ENCODE peak calls at places on chromosomes 2 and 18, in nine cellular contexts. M, R, D, V, L, Q, P, J and E are unnamed samples.

GRCh38 chr2:219174146-219174545 is 2.6 kb downstream of the CNPPD1 start:
- DNase-seq in M (no peak), R (no peak), D (no peak), V (no peak), L (no peak), Q (no peak), P (no peak), J (no peak), E (no peak)

GRCh38 chr2:109451671-109452070 is 162.1 kb downstream of the SEPTIN10 start:
- DNase-seq in M (no peak), R (no peak), D (no peak), V (no peak), L (no peak), Q (no peak), P (no peak), J (no peak), E (no peak)

GRCh38 chr2:126778561-126779285 is 120.0 kb upstream of the TEX51 start:
- DNase-seq in M (no peak), R (no peak), D (no peak), V (no peak), L (peak), Q (no peak), P (no peak), J (no peak), E (no peak)

GRCh38 chr2:71679481-71679880 is 226.1 kb downstream of the DYSF start:
- DNase-seq in M (no peak), R (no peak), D (no peak), V (peak), L (no peak), Q (no peak), P (no peak), J (no peak), E (no peak)

GRCh38 chr2:1835581-1836201 is 91.4 kb upstream of the PXDN start:
- DNase-seq in M (no peak), R (no peak), D (no peak), V (no peak), L (peak), Q (peak), P (no peak), J (no peak), E (no peak)

GRCh38 chr18:37449618-37450017 is 116.0 kb downstream of the CELF4 start:
- DNase-seq in M (no peak), R (no peak), D (no peak), V (no peak), L (no peak), Q (no peak), P (no peak), J (no peak), E (no peak)

GRCh38 chr2:39837856-39838453 is 58.9 kb upstream of the THUMPD2 start:
- DNase-seq in M (peak), R (peak), D (peak), V (no peak), L (no peak), Q (peak), P (no peak), J (peak), E (peak)

GRCh38 chr2:159034728-159035127 is 66.3 kb downstream of the TANC1 start:
- DNase-seq in M (no peak), R (no peak), D (no peak), V (no peak), L (no peak), Q (no peak), P (no peak), J (no peak), E (no peak)

GRCh38 chr18:56538756-56539155 is 99.6 kb downstream of the TXNL1 start:
- DNase-seq in M (no peak), R (peak), D (no peak), V (no peak), L (no peak), Q (no peak), P (no peak), J (no peak), E (no peak)

GRCh38 chr2:237319887-237320286 is 94.1 kb downstream of the COL6A3 start:
- DNase-seq in M (no peak), R (peak), D (no peak), V (no peak), L (no peak), Q (no peak), P (no peak), J (no peak), E (no peak)

GRCh38 chr18:77162580-77162979 is 30.0 kb upstream of the MBP start:
- DNase-seq in M (peak), R (peak), D (no peak), V (no peak), L (no peak), Q (no peak), P (no peak), J (no peak), E (no peak)

GRCh38 chr2:38218583-38218982 is 142.6 kb upstream of the CYP1B1 start:
- DNase-seq in M (no peak), R (no peak), D (no peak), V (no peak), L (no peak), Q (no peak), P (no peak), J (peak), E (no peak)

GRCh38 chr2:70344195-70344594 is 42.3 kb upstream of the FAM136A start:
- DNase-seq in M (peak), R (peak), D (no peak), V (no peak), L (no peak), Q (no peak), P (no peak), J (no peak), E (no peak)

GRCh38 chr2:73931531-73932500 is 5.1 kb downstream of the DGUOK start:
- DNase-seq in M (peak), R (peak), D (no peak), V (no peak), L (no peak), Q (no peak), P (no peak), J (peak), E (no peak)

GRCh38 chr2:229376866-229377265 is 105.8 kb upstream of the PID1 start:
- DNase-seq in M (peak), R (peak), D (no peak), V (no peak), L (no peak), Q (no peak), P (no peak), J (no peak), E (no peak)

GRCh38 chr2:190468814-190469569 is 60.8 kb downstream of the MFSD6 start:
- DNase-seq in M (peak), R (peak), D (peak), V (no peak), L (peak), Q (peak), P (peak), J (peak), E (peak)

GRCh38 chr2:26299488-26300092 is 46.4 kb upstream of the SELENOI start:
- DNase-seq in M (peak), R (peak), D (no peak), V (no peak), L (peak), Q (peak), P (peak), J (peak), E (no peak)

GRCh38 chr18:47817017-47817911 is 113.2 kb downstream of the SMAD2 start:
- DNase-seq in M (no peak), R (peak), D (no peak), V (no peak), L (no peak), Q (no peak), P (no peak), J (peak), E (no peak)
- H3K4me3 ChIP-seq in M (no peak), R (no peak), D (no peak), V (no peak), L (no peak), Q (no peak), P (peak), J (peak), E (no peak)

DNA sequence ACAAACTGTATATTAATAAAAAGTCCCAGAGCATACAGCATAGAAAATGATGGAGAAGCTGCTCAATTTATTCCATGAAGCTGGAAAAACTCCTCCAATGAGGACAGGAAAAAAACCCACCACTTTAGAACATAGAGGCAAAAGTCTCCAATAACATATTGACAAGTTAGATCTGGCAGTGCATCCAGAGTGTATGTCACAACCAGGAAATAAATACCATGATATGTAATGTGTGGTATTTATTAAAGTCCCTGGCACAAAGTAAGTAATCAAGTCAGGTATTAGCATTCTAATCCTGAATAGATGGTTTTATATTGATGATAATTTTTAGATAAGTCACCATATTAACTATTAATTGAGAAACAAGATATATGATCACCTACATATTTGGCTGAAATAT is 427.3 kb upstream of the HS6ST1 start:
- DNase-seq in M (peak), R (no peak), D (no peak), V (no peak), L (no peak), Q (no peak), P (no peak), J (no peak), E (no peak)
- H3K4me3 ChIP-seq in M (no peak), R (no peak), D (no peak), V (no peak), L (no peak), Q (no peak), P (no peak), J (no peak), E (no peak)

GRCh38 chr18:48786621-48787522 is 163.9 kb downstream of the SMAD7 start:
- DNase-seq in M (no peak), R (no peak), D (no peak), V (peak), L (no peak), Q (no peak), P (peak), J (no peak), E (no peak)

GRCh38 chr18:48785686-48786470 is 164.9 kb downstream of the SMAD7 start:
- DNase-seq in M (no peak), R (no peak), D (no peak), V (peak), L (no peak), Q (no peak), P (peak), J (no peak), E (no peak)

GRCh38 chr18:48783616-48784520 is 166.9 kb downstream of the SMAD7 start:
- DNase-seq in M (no peak), R (no peak), D (no peak), V (peak), L (no peak), Q (no peak), P (no peak), J (no peak), E (no peak)

GRCh38 chr18:48784654-48785053 is 166.1 kb downstream of the SMAD7 start:
- DNase-seq in M (no peak), R (no peak), D (no peak), V (peak), L (no peak), Q (no peak), P (no peak), J (no peak), E (no peak)

DNA sequence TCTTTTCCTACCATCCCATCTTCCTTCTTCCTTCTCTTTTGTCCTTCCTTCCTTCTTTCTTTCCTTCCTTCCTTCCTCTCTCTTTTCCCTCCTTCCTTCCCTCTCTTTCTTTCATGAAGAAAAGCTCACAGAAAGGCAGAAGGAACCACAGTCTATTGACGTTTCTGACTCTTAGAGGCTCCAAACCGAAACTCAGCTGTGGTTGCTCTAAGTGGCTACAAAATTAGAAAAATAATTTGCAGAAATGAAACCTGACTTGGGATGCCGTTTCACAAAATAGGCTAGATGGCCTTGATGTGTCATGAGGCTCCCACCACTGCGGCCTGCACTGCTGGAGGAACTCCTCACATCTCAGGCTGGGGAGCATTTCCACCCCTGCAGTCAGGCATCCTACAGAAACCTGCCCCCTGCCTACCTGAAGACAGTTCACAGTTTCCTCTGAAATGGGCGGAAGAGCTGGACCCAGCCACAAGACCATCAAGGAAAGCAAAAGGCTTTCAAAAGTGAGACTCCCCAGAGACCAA is 165.6 kb downstream of the SMAD7 start:
- DNase-seq in M (no peak), R (no peak), D (no peak), V (peak), L (peak), Q (no peak), P (no peak), J (no peak), E (no peak)
- H3K4me3 ChIP-seq in M (no peak), R (no peak), D (no peak), V (no peak), L (no peak), Q (no peak), P (no peak), J (no peak), E (no peak)

GRCh38 chr18:78979682-78980278 is at the start of gene SALL3:
- DNase-seq in M (no peak), R (no peak), D (no peak), V (no peak), L (no peak), Q (no peak), P (no peak), J (no peak), E (no peak)
- H3K4me3 ChIP-seq in M (no peak), R (no peak), D (no peak), V (peak), L (no peak), Q (no peak), P (no peak), J (no peak), E (no peak)

DNA sequence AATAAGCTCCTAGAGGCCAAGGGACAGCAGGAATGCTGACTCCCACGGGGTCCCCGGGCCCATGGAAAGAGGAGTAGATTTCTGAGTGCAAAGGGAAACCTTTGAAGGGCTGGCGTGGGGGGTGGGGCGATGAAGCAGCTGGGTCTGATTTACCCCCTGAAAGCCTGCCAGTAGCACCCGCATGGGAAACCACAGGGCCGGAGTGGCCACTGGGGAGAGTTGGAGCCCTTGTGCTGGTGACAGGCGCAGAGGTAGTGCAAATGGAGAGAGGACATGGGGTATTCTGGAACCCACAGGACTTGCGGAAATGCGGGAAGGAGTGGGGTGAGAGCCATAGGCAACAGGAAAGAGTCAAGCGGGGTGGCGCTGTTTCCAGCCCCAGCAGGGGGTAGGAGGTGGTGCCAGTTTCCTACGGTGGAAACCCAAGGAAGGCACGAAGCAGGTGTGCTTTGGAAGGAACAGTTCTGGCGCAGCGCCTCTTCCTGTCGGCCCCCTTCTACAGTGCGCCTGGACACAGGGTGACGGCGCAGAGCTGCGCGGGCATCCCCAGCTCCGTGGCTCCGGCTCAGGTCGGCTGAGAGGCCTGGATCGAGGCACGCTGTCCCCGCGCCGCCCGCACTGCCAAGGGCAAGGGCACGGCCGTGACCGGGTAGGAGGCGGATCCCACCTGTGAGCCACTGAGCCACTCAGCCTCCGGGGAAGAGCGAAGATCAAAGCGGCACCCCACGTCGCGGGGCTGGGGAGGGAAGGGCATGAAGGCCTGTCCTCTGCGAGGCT is 149.0 kb upstream of the GLI2 start:
- DNase-seq in M (no peak), R (no peak), D (no peak), V (peak), L (no peak), Q (peak), P (no peak), J (no peak), E (no peak)
- H3K4me3 ChIP-seq in M (no peak), R (no peak), D (no peak), V (no peak), L (no peak), Q (no peak), P (no peak), J (no peak), E (no peak)

GRCh38 chr2:234950435-234950729 is 1.4 kb upstream of the SH3BP4 start:
- DNase-seq in M (no peak), R (no peak), D (no peak), V (no peak), L (no peak), Q (no peak), P (no peak), J (no peak), E (no peak)

GRCh38 chr2:234952270-234953115 is 676 bp downstream of the SH3BP4 start:
- DNase-seq in M (no peak), R (no peak), D (no peak), V (no peak), L (peak), Q (peak), P (no peak), J (no peak), E (no peak)

GRCh38 chr2:234950730-234951385 is 959 bp upstream of the SH3BP4 start:
- DNase-seq in M (no peak), R (peak), D (no peak), V (no peak), L (peak), Q (no peak), P (no peak), J (peak), E (no peak)

GRCh38 chr2:234949762-234950434 is 1.9 kb upstream of the SH3BP4 start:
- DNase-seq in M (peak), R (peak), D (no peak), V (no peak), L (no peak), Q (no peak), P (no peak), J (peak), E (peak)

GRCh38 chr2:234951386-234952269 is at the start of gene SH3BP4:
- DNase-seq in M (peak), R (peak), D (no peak), V (peak), L (peak), Q (peak), P (peak), J (peak), E (no peak)
- H3K4me3 ChIP-seq in M (peak), R (peak), D (peak), V (peak), L (peak), Q (peak), P (peak), J (peak), E (peak)

DNA sequence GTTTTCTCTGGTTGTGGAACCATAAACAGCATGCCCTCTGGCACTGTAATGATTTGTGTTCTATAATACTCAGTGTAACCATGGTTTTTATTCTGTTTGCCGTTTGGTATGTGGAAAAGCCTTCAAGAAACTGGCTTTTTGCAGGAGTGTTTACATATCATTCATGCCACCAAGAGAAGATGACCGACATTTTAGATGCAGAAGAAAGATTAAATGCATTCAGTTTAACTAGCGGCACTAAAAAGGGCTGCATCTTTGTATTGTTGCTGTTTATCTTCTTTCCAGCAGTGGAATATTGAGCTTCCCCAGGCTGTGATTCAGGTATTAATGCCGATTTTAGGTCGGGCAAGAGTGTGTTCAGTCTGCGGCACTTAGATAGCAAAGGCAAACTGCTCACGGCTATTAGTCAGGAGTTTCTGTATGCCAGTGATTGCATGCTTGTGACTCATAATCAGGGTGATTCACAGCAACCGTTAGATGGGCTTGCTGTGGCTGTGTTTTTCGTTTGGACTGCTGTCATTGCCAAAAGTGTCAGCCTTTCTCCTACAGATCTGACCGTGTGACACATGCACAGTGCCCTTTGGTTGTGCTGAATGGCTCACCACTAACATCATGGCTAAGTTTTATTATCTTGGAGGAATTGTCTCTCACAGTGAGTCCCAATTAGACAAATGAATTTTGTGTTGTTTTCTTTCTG is 479.7 kb downstream of the PARD3B start:
- DNase-seq in M (peak), R (peak), D (peak), V (peak), L (peak), Q (peak), P (peak), J (peak), E (peak)
- H3K4me3 ChIP-seq in M (no peak), R (no peak), D (no peak), V (peak), L (no peak), Q (no peak), P (peak), J (peak), E (peak)

GRCh38 chr2:27582695-27583389 is at the start of gene ZNF512:
- DNase-seq in M (peak), R (peak), D (peak), V (peak), L (peak), Q (peak), P (peak), J (peak), E (peak)

GRCh38 chr2:27582129-27582694 is 630 bp upstream of the ZNF512 start:
- DNase-seq in M (no peak), R (no peak), D (no peak), V (no peak), L (no peak), Q (no peak), P (no peak), J (no peak), E (no peak)

GRCh38 chr2:27583390-27583915 is 611 bp downstream of the ZNF512 start:
- DNase-seq in M (no peak), R (peak), D (no peak), V (no peak), L (no peak), Q (no peak), P (no peak), J (peak), E (no peak)

GRCh38 chr2:27587025-27587424 is 4.2 kb downstream of the ZNF512 start:
- DNase-seq in M (no peak), R (no peak), D (no peak), V (no peak), L (no peak), Q (no peak), P (no peak), J (no peak), E (no peak)

DNA sequence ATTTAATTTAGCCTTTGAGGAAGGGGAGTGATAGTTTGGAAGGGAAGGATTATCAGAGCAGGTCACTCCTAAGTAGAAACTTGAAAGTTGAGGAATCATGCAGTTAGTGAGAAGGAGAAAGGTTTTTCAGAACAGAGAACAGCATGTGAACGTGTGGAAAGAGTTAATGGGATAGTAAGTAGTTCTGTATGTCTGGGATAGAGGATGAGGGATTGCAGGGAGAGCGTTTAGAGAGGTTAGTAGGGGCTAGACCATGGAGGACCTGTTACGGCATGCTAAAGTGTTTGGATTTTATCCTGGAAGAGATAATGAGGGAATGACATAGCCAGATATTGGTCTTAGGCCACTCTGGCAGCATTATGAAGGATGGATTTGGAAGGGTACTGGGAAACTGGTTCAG is 1.8 kb downstream of the ZNF512 start:
- DNase-seq in M (no peak), R (no peak), D (no peak), V (no peak), L (no peak), Q (no peak), P (no peak), J (no peak), E (no peak)
- H3K4me3 ChIP-seq in M (no peak), R (no peak), D (no peak), V (no peak), L (no peak), Q (no peak), P (no peak), J (peak), E (peak)